ENCODE peak calls at places on chromosomes 2 and 18, in eight cellular contexts. F is upper lobe of right lung, U is A549, J is right lobe of liver, A is GM12878, V is bronchial epithelial cell, Q is lower leg skin, B is mucosa of descending colon. Z is an unnamed sample.

GRCh38 chr18:48547456-48548403 is 8.9 kb downstream of the CTIF start:
- DNase-seq in Q (peak; percentile 39), A (no peak), B (no peak), V (peak; percentile 92), U (no peak), J (no peak), F (no peak), Z (no peak)

GRCh38 chr2:120287183-120288015 is 34.7 kb downstream of the RALB start:
- DNase-seq in V (peak; percentile 89), A (peak; percentile 80), J (no peak), F (no peak), Q (no peak), U (peak; percentile 38), B (no peak), Z (peak; percentile 62)

GRCh38 chr2:153986488-153987229 is 114.9 kb downstream of the GALNT13 start:
- DNase-seq in B (no peak), V (peak; percentile 39), F (no peak), A (no peak), J (no peak), U (peak; percentile 16), Q (no peak), Z (no peak)

GRCh38 chr2:32128636-32129035 is 37.0 kb upstream of the SLC30A6 start:
- DNase-seq in V (no peak), A (no peak), Q (no peak), F (no peak), B (no peak), U (no peak), J (no peak), Z (no peak)

GRCh38 chr2:190340369-190340768 is 3.0 kb upstream of the INPP1 start:
- DNase-seq in Q (no peak), J (no peak), B (no peak), V (peak; percentile 53), U (no peak), A (no peak), F (no peak), Z (no peak)

GRCh38 chr2:33372940-33373553 is 103.4 kb upstream of the RASGRP3 start:
- DNase-seq in J (no peak), F (no peak), V (peak; percentile 70), A (peak; percentile 19), Q (peak; percentile 44), B (no peak), U (peak; percentile 61), Z (no peak)

GRCh38 chr2:96906719-96907404 is 37.0 kb upstream of the SEMA4C start:
- DNase-seq in Q (no peak), J (no peak), A (no peak), U (no peak), B (no peak), F (no peak), V (no peak), Z (no peak)

GRCh38 chr2:25362564-25363145 is 20.9 kb upstream of the DNMT3A start:
- DNase-seq in V (peak; percentile 41), J (peak; percentile 55), F (no peak), U (no peak), Q (no peak), B (peak; percentile 73), A (peak; percentile 80), Z (peak; percentile 87)

DNA sequence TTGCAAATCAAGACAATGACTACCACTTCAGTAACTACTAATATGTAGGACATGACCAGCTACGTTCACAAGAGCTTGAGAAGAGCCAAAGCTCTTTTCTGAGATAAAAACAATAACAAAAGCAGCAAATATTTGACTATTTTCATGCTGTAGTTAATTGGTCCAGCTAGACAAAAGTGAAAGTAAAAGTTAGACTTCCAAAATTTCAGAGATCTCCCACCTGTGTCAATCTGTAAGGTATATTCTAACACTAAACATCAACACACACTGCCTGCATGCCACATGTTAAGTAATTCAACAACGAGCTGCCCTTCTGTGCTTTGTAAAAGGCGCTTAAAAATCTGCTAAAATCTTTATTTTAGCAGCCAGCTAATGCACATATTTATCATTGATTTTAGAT is 185.9 kb downstream of the SLC39A10 start:
- DNase-seq in J (no peak), V (no peak), B (no peak), A (no peak), F (no peak), Q (no peak), U (no peak), Z (no peak)
- H3K4me3 ChIP-seq in J (no peak overlapping the region), V (no peak overlapping the region), B (no peak overlapping the region), A (no peak overlapping the region), F (no peak overlapping the region), Q (no peak overlapping the region), U (no peak overlapping the region), Z (no peak overlapping the region)

GRCh38 chr2:142876423-142876822 is 1.0 kb upstream of the KYNU start:
- DNase-seq in A (no peak), J (no peak), V (peak; percentile 63), B (no peak), Q (no peak), F (no peak), U (no peak), Z (no peak)

GRCh38 chr2:142875642-142876041 is 1.8 kb upstream of the KYNU start:
- DNase-seq in V (peak; percentile 84), Q (no peak), B (no peak), J (no peak), F (no peak), A (no peak), U (no peak), Z (no peak)

GRCh38 chr2:142879191-142879590 is 1.7 kb downstream of the KYNU start:
- DNase-seq in J (no peak), F (no peak), Q (no peak), U (no peak), A (no peak), B (no peak), V (no peak), Z (no peak)

GRCh38 chr2:142878061-142878741 is 737 bp downstream of the KYNU start:
- DNase-seq in J (no peak), U (no peak), A (no peak), B (no peak), F (no peak), V (no peak), Q (no peak), Z (no peak)

DNA sequence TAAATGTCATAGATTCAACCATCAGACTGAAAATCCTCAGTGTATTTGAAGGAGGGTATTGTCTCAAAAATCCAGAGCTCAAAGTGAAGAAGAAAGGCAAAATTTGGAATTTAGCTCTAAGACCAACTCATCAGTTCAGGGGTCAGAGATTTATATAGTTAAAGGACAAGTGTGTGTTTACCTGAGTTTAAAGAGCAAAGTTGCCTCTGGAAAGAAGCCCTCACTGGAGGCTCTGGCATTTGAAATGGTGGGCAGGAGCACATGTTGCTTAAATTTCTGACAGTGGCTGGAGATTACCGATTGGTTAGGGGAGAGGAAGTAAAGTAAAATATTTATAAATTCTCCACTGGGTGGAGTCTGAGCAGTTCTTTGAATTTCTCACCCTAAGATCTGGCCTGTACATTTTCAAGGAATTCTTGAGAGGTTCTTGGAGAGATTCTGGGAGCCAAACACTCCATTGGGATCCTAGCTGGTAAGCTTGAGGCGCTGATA is at the start of gene KYNU:
- DNase-seq in Q (no peak), V (peak; percentile 76), J (no peak), F (no peak), A (no peak), U (no peak), B (no peak), Z (no peak)
- TF ChIP-seq CTCF in Q (no peak), V (peak; percentile 20), J (peak; percentile 26), F (no peak), A (peak; percentile 9), U (peak; percentile 22), B (no peak), Z (peak; percentile 24)

DNA sequence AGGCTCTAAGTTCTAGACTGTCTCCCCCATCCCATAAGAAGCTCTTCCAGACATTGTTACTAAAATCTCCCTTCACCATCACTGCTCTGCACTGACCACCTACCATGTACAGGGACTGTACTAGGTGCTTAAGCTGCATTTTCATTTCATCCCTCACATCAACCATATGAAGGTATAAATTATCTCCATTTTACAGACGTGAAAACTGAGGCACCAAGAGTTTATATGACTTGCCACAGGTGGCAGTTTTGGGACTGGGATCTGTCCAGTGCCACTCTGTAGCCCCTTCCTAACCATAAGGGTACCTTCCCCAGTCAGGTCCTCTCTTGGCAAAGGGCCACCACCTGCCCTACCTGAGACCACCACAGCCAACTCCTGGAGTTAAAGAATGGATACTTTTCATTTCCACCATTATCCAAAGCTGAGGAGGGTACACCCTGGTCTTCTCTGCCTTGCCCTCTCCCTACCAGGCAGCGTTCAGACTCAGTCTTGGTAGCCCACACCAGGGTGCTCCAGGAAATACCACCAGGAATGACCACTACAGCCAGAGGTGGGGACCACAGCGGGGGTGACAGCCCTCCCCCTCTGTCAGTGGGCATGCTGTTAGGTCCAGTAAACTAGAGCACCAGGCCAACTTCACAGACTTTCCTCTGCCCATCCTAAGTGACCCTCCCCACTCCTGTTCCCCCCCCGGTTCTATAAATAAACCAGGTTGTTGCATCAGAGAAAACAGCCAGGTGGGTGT is 2.8 kb downstream of the RAB11FIP5 start:
- DNase-seq in V (no peak), J (no peak), Q (no peak), F (no peak), U (no peak), B (no peak), A (no peak), Z (no peak)
- H3K4me3 ChIP-seq in V (no peak overlapping the region), J (no peak overlapping the region), Q (no peak overlapping the region), F (no peak overlapping the region), U (no peak overlapping the region), B (no peak overlapping the region), A (no peak overlapping the region), Z (no peak overlapping the region)

DNA sequence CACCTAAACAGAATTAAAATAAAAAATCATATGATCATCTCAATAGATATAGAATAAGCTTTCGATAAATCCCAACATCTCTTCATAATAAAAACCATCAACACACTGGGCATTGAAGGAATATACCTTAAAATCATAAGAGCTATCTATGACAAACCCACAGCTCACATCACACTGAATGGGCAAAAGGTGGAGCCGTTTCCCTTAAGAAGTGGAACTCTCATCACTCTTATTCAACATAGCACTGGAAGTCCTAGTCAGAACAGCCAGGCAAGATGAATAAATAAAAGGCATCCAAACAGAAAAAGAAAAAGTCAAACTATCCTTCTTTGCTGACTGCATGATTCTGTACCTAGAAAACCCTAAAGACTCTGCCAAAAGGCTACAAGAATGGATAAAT is 510.3 kb downstream of the ZNF804A start:
- DNase-seq in V (no peak), U (no peak), Q (no peak), F (no peak), B (no peak), A (no peak), J (no peak), Z (no peak)
- TF ChIP-seq CTCF in V (no peak), U (no peak), Q (no peak), F (no peak), B (no peak), A (no peak), J (no peak), Z (no peak)

DNA sequence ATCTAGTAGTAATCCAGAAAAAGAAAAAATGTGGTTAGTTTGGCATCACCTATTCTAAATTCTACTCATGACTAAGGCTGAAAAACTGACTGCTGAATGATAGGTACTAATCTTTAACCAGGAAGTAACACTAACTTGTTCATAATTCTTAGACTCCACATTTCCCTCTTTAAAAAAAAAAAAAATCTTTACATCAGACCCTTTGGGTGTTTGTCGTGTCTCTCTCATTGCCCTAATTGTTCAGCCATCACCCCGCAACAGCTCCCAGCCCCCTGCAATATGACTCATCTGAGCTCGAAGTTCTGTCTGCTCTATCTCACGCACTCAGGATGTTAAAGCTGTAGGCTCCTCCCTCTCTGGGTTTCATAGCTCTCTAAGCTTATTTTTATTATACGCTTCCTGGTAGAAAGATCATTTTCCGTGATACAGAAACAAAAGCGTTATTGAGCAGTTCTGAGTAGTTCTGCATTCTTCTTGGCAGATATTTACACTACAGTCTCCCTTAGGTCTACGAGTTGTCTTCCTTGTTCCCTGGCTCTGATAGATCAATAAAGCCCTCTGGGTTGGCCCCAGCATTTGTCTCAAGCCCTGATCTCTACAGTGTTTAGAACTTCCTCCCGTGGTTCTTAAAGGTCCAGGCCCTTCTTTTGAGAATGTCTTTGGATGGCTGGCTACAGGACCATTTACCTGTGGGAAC is 95.6 kb downstream of the TNFRSF11A start:
- DNase-seq in Q (no peak), U (peak; percentile 69), V (peak; percentile 75), J (no peak), B (peak; percentile 56), F (no peak), A (peak; percentile 62), Z (peak; percentile 46)
- H3K4me3 ChIP-seq in Q (no peak overlapping the region), U (no peak overlapping the region), V (no peak overlapping the region), J (no peak overlapping the region), B (no peak overlapping the region), F (peak overlapping the region; percentile 28), A (no peak overlapping the region), Z (peak overlapping the region; percentile 22)